ENCODE peak calls at places on chromosomes 2 and 18, in six cellular contexts. U is neural progenitor cell, X is PC-3, E is OCI-LY7, M is HCT116, P is GM23248. V is an unnamed sample.

GRCh38 chr2:26692814-26693286 is 328 bp downstream of the KCNK3 start:
- DNase-seq in U (no peak), P (peak; percentile 61), X (no peak), E (no peak), M (no peak), V (no peak)

GRCh38 chr2:196399736-196400691 is 228.6 kb upstream of the STK17B start:
- DNase-seq in E (no peak), X (peak; percentile 79), M (peak; percentile 40), U (no peak), P (peak; percentile 94), V (no peak)

GRCh38 chr2:224025874-224026273 is 13.2 kb downstream of the SERPINE2 start:
- DNase-seq in U (no peak), P (no peak), M (no peak), E (peak; percentile 71), X (no peak), V (peak; percentile 98)

GRCh38 chr2:123513351-123513750 is 511.7 kb upstream of the CNTNAP5 start:
- DNase-seq in X (peak; percentile 54), M (no peak), P (no peak), E (no peak), U (no peak), V (no peak)

GRCh38 chr2:197159681-197160211 is 150.8 kb downstream of the ANKRD44 start:
- DNase-seq in X (peak; percentile 92), P (peak; percentile 70), E (no peak), U (no peak), M (peak; percentile 50), V (no peak)

GRCh38 chr2:147358375-147358774 is 486.5 kb upstream of the ACVR2A start:
- DNase-seq in U (no peak), P (peak; percentile 9), M (no peak), E (no peak), X (no peak), V (no peak)

GRCh38 chr2:201116115-201116958 is at the start of gene CFLAR:
- DNase-seq in M (peak; percentile 34), U (peak; percentile 58), E (peak; percentile 68), P (peak; percentile 87), X (peak; percentile 63), V (peak; percentile 86)

GRCh38 chr18:75360206-75360605 is 67.3 kb downstream of the SMIM21 start:
- DNase-seq in E (no peak), P (no peak), U (no peak), M (no peak), X (no peak), V (no peak)

GRCh38 chr2:43370146-43370545 is 143.7 kb upstream of the ZFP36L2 start:
- DNase-seq in U (no peak), P (no peak), M (no peak), E (no peak), X (no peak), V (no peak)

GRCh38 chr2:109098921-109099273 is 30.1 kb upstream of the SH3RF3 start:
- DNase-seq in P (no peak), E (no peak), X (no peak), U (no peak), M (no peak), V (no peak)

GRCh38 chr2:162301151-162301804 is 17.2 kb downstream of the IFIH1 start:
- DNase-seq in U (peak; percentile 74), E (peak; percentile 72), P (peak; percentile 81), X (peak; percentile 72), M (peak; percentile 41), V (peak; percentile 69)

GRCh38 chr2:3254438-3254941 is 123.1 kb downstream of the EIPR1 start:
- DNase-seq in P (no peak), X (no peak), M (no peak), U (no peak), E (peak; percentile 79), V (no peak)

GRCh38 chr2:34602262-34602661 is 1003.2 kb upstream of the FAM98A start:
- DNase-seq in P (no peak), U (no peak), X (no peak), M (no peak), E (no peak), V (peak; percentile 25)

GRCh38 chr2:234044157-234044556 is 6.3 kb upstream of the SPP2 start:
- DNase-seq in P (peak; percentile 75), X (peak; percentile 93), M (peak; percentile 18), U (no peak), E (no peak), V (no peak)

GRCh38 chr2:207254526-207255464 is 89.0 kb upstream of the KLF7 start:
- DNase-seq in E (no peak), U (no peak), M (no peak), P (peak; percentile 82), X (peak; percentile 57), V (no peak)

GRCh38 chr2:188527110-188527509 is 235.4 kb downstream of the GULP1 start:
- DNase-seq in E (no peak), X (no peak), M (no peak), U (no peak), P (peak; percentile 19), V (no peak)

GRCh38 chr2:47638430-47638829 is 144.5 kb upstream of the MSH6 start:
- DNase-seq in P (no peak), U (no peak), X (no peak), M (no peak), E (no peak), V (no peak)

GRCh38 chr2:36707050-36707449 is 10.5 kb downstream of the VIT start:
- DNase-seq in P (peak; percentile 87), M (no peak), X (peak; percentile 66), E (no peak), U (no peak), V (no peak)

GRCh38 chr2:37858197-37858711 is 66.8 kb upstream of the RMDN2 start:
- DNase-seq in M (no peak), P (peak; percentile 83), E (no peak), X (no peak), U (no peak), V (no peak)

GRCh38 chr2:200199576-200200263 is 106.8 kb upstream of the SPATS2L start:
- DNase-seq in P (no peak), U (peak; percentile 49), X (peak; percentile 9), M (no peak), E (peak; percentile 2), V (no peak)

GRCh38 chr18:79744625-79745024 is 53.1 kb upstream of the KCNG2 start:
- DNase-seq in M (no peak), E (no peak), X (no peak), U (no peak), P (no peak), V (no peak)

GRCh38 chr2:113231064-113231463 is 47.7 kb downstream of the PAX8 start:
- DNase-seq in P (no peak), U (no peak), X (no peak), E (no peak), M (no peak), V (no peak)

GRCh38 chr2:74690571-74690970 is 36.5 kb downstream of the SEMA4F start:
- DNase-seq in U (peak; percentile 77), X (peak; percentile 88), M (peak; percentile 49), P (peak; percentile 82), E (peak; percentile 62), V (peak; percentile 74)

GRCh38 chr2:161586517-161587167 is 37.6 kb upstream of the SLC4A10 start:
- DNase-seq in X (peak; percentile 55), U (peak; percentile 29), E (peak; percentile 26), M (peak; percentile 23), P (peak; percentile 51), V (no peak)

GRCh38 chr18:9737814-9738160 is 29.7 kb downstream of the RAB31 start:
- DNase-seq in U (no peak), E (no peak), X (peak; percentile 56), P (peak; percentile 26), M (no peak), V (no peak)

GRCh38 chr2:237665713-237666143 is 38.3 kb downstream of the LRRFIP1 start:
- DNase-seq in P (no peak), M (no peak), X (no peak), E (peak; percentile 87), U (peak; percentile 79), V (no peak)

GRCh38 chr2:204794624-204795023 is 249.3 kb downstream of the PARD3B start:
- DNase-seq in X (no peak), U (no peak), M (no peak), P (no peak), E (no peak), V (no peak)

DNA sequence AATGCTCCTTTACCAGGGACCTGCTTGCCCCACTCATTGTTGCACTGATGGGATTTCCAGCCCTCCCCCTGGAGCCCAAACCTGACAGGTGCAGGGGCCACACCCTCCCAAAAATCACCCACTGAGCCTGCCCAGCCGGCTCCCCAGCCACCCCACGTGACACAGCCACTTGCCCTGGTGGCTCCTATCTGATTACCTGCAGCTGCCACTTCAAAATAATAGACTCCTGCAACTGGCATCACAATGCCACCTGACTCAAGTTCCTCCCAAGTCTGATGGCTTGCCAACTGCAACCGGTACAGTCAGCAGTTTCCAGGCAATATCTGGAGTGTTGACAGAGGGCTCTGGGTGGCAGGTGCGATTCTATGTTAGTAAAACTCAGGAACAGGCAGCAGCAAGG is 66.2 kb downstream of the CRACDL start:
- DNase-seq in E (no peak), X (peak; percentile 81), M (no peak), U (no peak), P (no peak), V (peak; percentile 96)
- H3K4me2 ChIP-seq in E (no peak overlapping the region), X (peak overlapping the region; percentile 49), M (no peak overlapping the region), U (no peak overlapping the region), P (no peak overlapping the region), V (peak overlapping the region; percentile 89)

GRCh38 chr18:63237911-63238710 is 81.5 kb downstream of the BCL2 start:
- DNase-seq in U (peak; percentile 81), M (peak; percentile 31), X (peak; percentile 74), P (peak; percentile 92), E (no peak), V (no peak)
- TF ChIP-seq EZH2phosphoT487 in U (no peak), M (no peak), X (no peak), P (peak; percentile 19), E (no peak), V (no peak)

GRCh38 chr2:133369896-133370295 is 198.4 kb downstream of the NCKAP5 start:
- DNase-seq in P (no peak), E (no peak), M (no peak), X (no peak), U (no peak), V (no peak)
- H2AFZ ChIP-seq in P (no peak overlapping the region), E (no peak overlapping the region), M (no peak overlapping the region), X (no peak overlapping the region), U (no peak overlapping the region), V (no peak overlapping the region)

GRCh38 chr2:120012771-120013568 is at the start of gene EPB41L5:
- DNase-seq in X (peak; percentile 96), U (peak; percentile 100), P (peak; percentile 97), M (peak; percentile 87), E (peak; percentile 96), V (peak; percentile 93)

GRCh38 chr2:120005834-120006521 is 6.9 kb upstream of the EPB41L5 start:
- DNase-seq in M (no peak), E (peak; percentile 65), U (no peak), P (no peak), X (peak; percentile 40), V (peak; percentile 58)

GRCh38 chr2:120004254-120004653 is 8.6 kb upstream of the EPB41L5 start:
- DNase-seq in M (no peak), X (no peak), E (no peak), U (no peak), P (no peak), V (no peak)

GRCh38 chr2:120012363-120012762 is 514 bp upstream of the EPB41L5 start:
- DNase-seq in U (no peak), X (no peak), E (no peak), M (no peak), P (peak; percentile 12), V (no peak)

DNA sequence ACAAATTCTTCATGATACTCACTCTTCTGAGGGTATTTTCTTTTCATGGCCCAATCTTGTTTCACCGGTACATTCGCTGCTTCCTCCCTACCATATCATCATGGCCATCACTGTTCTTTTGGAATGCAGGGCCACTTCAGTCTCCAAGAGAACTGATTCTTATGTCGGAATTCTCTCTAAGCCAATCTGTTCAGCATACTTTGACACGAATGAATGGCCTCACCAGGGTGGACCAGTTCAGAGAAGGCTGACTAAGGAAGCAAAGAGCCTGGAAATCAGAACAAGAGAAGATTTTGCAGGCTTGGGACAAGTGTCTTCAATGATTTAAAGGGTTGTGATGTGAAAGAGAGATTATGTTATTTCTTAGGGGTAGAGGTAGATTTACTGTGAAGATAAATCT is 5.0 kb upstream of the EPB41L5 start:
- DNase-seq in U (peak; percentile 64), P (no peak), X (no peak), M (no peak), E (no peak), V (no peak)
- H3K4me2 ChIP-seq in U (peak overlapping the region; percentile 12), P (no peak overlapping the region), X (no peak overlapping the region), M (no peak overlapping the region), E (no peak overlapping the region), V (no peak overlapping the region)